ENCODE peak calls at places on chromosomes 1 and 21, in eight cellular contexts. One of them, this sample, is unnamed.

GRCh38 chr1:7228252-7228961 is 443.2 kb downstream of the CAMTA1 start:
- DNase-seq in body of pancreas: no peak
- DNase-seq in cardiac muscle cell: no peak
- DNase-seq in astrocyte of the spinal cord: no peak
- DNase-seq in A673: no peak
- DNase-seq in bronchial epithelial cell: no peak
- DNase-seq in MM.1S: no peak
- DNase-seq in lower lobe of right lung: no peak
- DNase-seq in this sample: no peak

GRCh38 chr1:151832318-151832984 is 849 bp upstream of the RORC start:
- DNase-seq in body of pancreas: peak; percentile 99
- DNase-seq in cardiac muscle cell: peak; percentile 74
- DNase-seq in astrocyte of the spinal cord: no peak
- DNase-seq in A673: no peak
- DNase-seq in bronchial epithelial cell: peak; percentile 58
- DNase-seq in MM.1S: no peak
- DNase-seq in lower lobe of right lung: peak; percentile 93
- DNase-seq in this sample: peak; percentile 34

GRCh38 chr1:58575831-58576726 is 973 bp downstream of the TACSTD2 start:
- DNase-seq in body of pancreas: peak; percentile 43
- DNase-seq in cardiac muscle cell: no peak
- DNase-seq in astrocyte of the spinal cord: no peak
- DNase-seq in A673: no peak
- DNase-seq in bronchial epithelial cell: peak; percentile 54
- DNase-seq in MM.1S: no peak
- DNase-seq in lower lobe of right lung: peak; percentile 82
- DNase-seq in this sample: no peak

GRCh38 chr1:29240400-29240837 is 4.1 kb downstream of the PTPRU start:
- DNase-seq in body of pancreas: no peak
- DNase-seq in cardiac muscle cell: peak; percentile 57
- DNase-seq in astrocyte of the spinal cord: no peak
- DNase-seq in A673: no peak
- DNase-seq in bronchial epithelial cell: no peak
- DNase-seq in MM.1S: no peak
- DNase-seq in lower lobe of right lung: no peak
- DNase-seq in this sample: peak; percentile 15

GRCh38 chr21:37863842-37864241 is 52.4 kb downstream of the KCNJ6 start:
- DNase-seq in body of pancreas: peak; percentile 43
- DNase-seq in cardiac muscle cell: peak; percentile 64
- DNase-seq in astrocyte of the spinal cord: peak; percentile 79
- DNase-seq in A673: no peak
- DNase-seq in bronchial epithelial cell: no peak
- DNase-seq in MM.1S: no peak
- DNase-seq in lower lobe of right lung: peak; percentile 51
- DNase-seq in this sample: no peak

GRCh38 chr1:51222809-51223208 is 13.3 kb upstream of the RNF11 start:
- DNase-seq in body of pancreas: no peak
- DNase-seq in cardiac muscle cell: no peak
- DNase-seq in astrocyte of the spinal cord: no peak
- DNase-seq in A673: no peak
- DNase-seq in bronchial epithelial cell: no peak
- DNase-seq in MM.1S: no peak
- DNase-seq in lower lobe of right lung: no peak
- DNase-seq in this sample: no peak

GRCh38 chr1:59678809-59679228 is 135.9 kb upstream of the HOOK1 start:
- DNase-seq in body of pancreas: peak; percentile 47
- DNase-seq in cardiac muscle cell: peak; percentile 96
- DNase-seq in astrocyte of the spinal cord: peak; percentile 98
- DNase-seq in A673: peak; percentile 62
- DNase-seq in bronchial epithelial cell: peak; percentile 84
- DNase-seq in MM.1S: no peak
- DNase-seq in lower lobe of right lung: no peak
- DNase-seq in this sample: no peak

GRCh38 chr1:18069903-18070302 is 37.7 kb upstream of the IGSF21 start:
- DNase-seq in body of pancreas: no peak
- DNase-seq in cardiac muscle cell: no peak
- DNase-seq in astrocyte of the spinal cord: no peak
- DNase-seq in A673: no peak
- DNase-seq in bronchial epithelial cell: no peak
- DNase-seq in MM.1S: no peak
- DNase-seq in lower lobe of right lung: no peak
- DNase-seq in this sample: no peak

GRCh38 chr21:29164330-29164942 is 34.0 kb downstream of the MAP3K7CL start:
- DNase-seq in body of pancreas: peak; percentile 45
- DNase-seq in cardiac muscle cell: peak; percentile 90
- DNase-seq in astrocyte of the spinal cord: peak; percentile 89
- DNase-seq in A673: peak; percentile 88
- DNase-seq in bronchial epithelial cell: peak; percentile 78
- DNase-seq in MM.1S: peak; percentile 45
- DNase-seq in lower lobe of right lung: no peak
- DNase-seq in this sample: no peak

GRCh38 chr1:217627431-217627830 is 3.5 kb downstream of the GPATCH2 start:
- DNase-seq in body of pancreas: no peak
- DNase-seq in cardiac muscle cell: no peak
- DNase-seq in astrocyte of the spinal cord: no peak
- DNase-seq in A673: no peak
- DNase-seq in bronchial epithelial cell: peak; percentile 18
- DNase-seq in MM.1S: no peak
- DNase-seq in lower lobe of right lung: no peak
- DNase-seq in this sample: no peak

GRCh38 chr1:217626321-217626720 is 4.6 kb downstream of the GPATCH2 start:
- DNase-seq in body of pancreas: no peak
- DNase-seq in cardiac muscle cell: no peak
- DNase-seq in astrocyte of the spinal cord: no peak
- DNase-seq in A673: no peak
- DNase-seq in bronchial epithelial cell: peak; percentile 74
- DNase-seq in MM.1S: no peak
- DNase-seq in lower lobe of right lung: no peak
- DNase-seq in this sample: no peak

DNA sequence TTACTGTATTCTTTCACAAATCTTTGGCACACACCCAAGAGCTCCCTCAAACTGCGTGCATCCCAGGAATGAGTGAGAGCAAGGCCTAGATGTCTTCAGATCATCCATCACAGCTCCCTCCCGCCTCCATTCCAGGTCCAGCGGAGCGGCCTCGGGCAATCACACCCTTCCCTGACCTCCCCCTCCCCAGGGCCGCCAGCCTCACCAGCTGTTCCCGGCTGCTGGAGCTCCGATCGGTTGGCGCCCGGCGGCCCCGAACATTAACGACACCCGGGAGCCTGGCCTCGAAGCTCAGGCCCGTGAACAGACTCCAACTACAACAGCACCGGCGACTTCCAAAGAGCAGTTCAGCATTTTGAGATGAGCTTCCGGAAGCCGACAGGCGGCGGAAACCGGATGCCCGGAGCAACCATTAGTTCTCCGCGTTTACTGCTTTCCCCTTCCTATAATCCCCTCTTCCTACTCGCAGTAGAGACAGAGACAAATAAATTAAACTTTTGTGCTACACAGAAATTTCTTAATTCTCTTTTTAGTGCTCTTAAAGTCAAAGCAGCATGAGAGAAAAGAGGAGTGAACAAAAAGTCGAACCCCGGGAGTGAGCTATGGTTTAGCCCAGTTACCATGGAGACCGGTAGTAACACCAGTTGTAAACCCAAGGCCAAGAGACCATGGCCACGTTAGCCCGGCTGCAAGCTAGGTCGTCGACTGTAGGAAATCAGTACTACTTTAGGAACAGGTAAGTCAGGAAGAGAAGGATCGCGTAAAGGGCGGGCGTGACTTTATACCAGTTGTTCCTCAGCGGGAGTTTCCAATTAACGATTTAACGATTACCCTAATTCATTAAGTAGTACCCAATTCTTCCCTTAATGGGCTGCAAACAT is at the start of the genes GPATCH2 and SPATA17:
- DNase-seq in body of pancreas: peak; percentile 87
- DNase-seq in cardiac muscle cell: peak; percentile 94
- DNase-seq in astrocyte of the spinal cord: peak; percentile 93
- DNase-seq in A673: peak; percentile 92
- DNase-seq in bronchial epithelial cell: peak; percentile 80
- DNase-seq in MM.1S: peak; percentile 93
- DNase-seq in lower lobe of right lung: peak; percentile 84
- DNase-seq in this sample: peak; percentile 84
- TF ChIP-seq CTCF in body of pancreas: peak; percentile 72
- TF ChIP-seq CTCF in cardiac muscle cell: peak; percentile 25
- TF ChIP-seq CTCF in astrocyte of the spinal cord: no peak
- TF ChIP-seq CTCF in A673: peak; percentile 38
- TF ChIP-seq CTCF in bronchial epithelial cell: peak; percentile 48
- TF ChIP-seq CTCF in MM.1S: peak; percentile 11
- TF ChIP-seq CTCF in lower lobe of right lung: no peak
- TF ChIP-seq CTCF in this sample: peak; percentile 32

DNA sequence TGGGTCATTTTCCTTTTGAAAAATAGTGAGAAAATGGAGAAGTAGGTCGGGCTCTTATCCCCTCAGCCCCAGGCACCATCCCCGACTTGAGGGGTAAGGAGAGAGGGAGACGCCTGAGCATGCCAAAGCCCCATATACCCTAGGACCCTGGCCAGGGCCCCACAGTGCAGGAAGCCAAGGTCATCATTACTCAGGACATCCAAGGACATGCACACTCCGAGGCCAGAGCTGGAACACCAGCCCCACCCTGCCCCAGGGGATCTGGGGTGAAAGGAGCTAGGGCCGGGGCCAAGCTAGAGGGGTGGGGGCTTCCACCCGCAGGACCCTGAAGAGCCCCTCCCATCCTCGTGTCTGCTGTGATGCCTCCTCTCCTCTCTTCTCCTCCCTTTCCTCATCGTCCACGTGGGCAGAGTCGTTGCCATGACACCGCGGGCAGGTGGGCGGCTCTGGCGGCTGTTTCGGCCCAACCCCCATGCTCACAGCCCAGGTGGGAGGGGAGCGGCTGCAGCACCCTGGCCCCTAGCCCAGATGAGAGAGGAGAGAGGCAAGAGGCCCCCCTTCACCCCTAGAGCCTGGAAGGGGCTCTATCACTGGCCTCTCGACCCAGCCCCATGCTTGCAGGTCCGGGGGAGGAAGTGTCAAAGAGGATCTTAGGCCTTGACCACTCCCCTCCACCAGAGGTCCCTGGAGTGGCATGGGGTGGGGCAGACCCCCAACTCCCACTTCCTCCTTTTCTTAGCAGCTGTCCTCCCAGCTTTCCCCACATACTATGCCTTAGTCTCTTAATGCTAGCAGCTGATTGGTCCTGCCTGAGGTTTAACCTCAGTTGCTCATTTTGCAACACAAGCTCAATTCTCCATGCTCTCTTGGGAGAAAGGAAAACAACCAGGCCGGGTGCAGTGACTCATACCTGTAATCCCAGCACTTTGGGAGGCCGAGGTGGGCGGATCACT is 10.6 kb downstream of the DLGAP3 start:
- DNase-seq in body of pancreas: no peak
- DNase-seq in cardiac muscle cell: no peak
- DNase-seq in astrocyte of the spinal cord: no peak
- DNase-seq in A673: no peak
- DNase-seq in bronchial epithelial cell: no peak
- DNase-seq in MM.1S: no peak
- DNase-seq in lower lobe of right lung: peak; percentile 64
- DNase-seq in this sample: peak; percentile 44
- TF ChIP-seq CTCF in body of pancreas: no peak
- TF ChIP-seq CTCF in cardiac muscle cell: no peak
- TF ChIP-seq CTCF in astrocyte of the spinal cord: no peak
- TF ChIP-seq CTCF in A673: no peak
- TF ChIP-seq CTCF in bronchial epithelial cell: no peak
- TF ChIP-seq CTCF in MM.1S: no peak
- TF ChIP-seq CTCF in lower lobe of right lung: no peak
- TF ChIP-seq CTCF in this sample: peak; percentile 15

GRCh38 chr1:70061229-70061628 is 144.2 kb downstream of the LRRC40 start:
- DNase-seq in body of pancreas: no peak
- DNase-seq in cardiac muscle cell: no peak
- DNase-seq in astrocyte of the spinal cord: no peak
- DNase-seq in A673: no peak
- DNase-seq in bronchial epithelial cell: no peak
- DNase-seq in MM.1S: no peak
- DNase-seq in lower lobe of right lung: no peak
- DNase-seq in this sample: no peak

GRCh38 chr1:70066711-70067110 is 138.7 kb downstream of the LRRC40 start:
- DNase-seq in body of pancreas: no peak
- DNase-seq in cardiac muscle cell: no peak
- DNase-seq in astrocyte of the spinal cord: no peak
- DNase-seq in A673: no peak
- DNase-seq in bronchial epithelial cell: no peak
- DNase-seq in MM.1S: no peak
- DNase-seq in lower lobe of right lung: no peak
- DNase-seq in this sample: no peak

DNA sequence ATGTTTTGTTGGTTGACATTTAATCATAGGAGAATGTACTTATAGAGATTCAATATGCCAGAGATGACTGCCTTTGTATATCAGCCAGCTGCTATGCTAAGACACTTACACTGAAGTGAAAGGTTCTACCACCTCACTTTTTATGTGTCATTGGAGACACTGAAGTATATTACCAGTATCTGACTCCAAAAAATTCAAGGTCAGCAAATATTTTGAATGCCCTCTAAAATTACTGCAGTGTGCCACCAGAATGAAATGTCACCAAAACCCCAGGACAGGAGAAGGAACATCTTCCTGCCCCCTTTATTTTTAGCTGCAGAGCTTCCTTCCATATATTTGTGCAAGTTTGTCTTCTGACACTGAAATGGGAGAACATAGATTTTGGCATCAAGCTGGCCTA is 141.5 kb downstream of the LRRC40 start:
- DNase-seq in body of pancreas: no peak
- DNase-seq in cardiac muscle cell: no peak
- DNase-seq in astrocyte of the spinal cord: no peak
- DNase-seq in A673: no peak
- DNase-seq in bronchial epithelial cell: no peak
- DNase-seq in MM.1S: no peak
- DNase-seq in lower lobe of right lung: no peak
- DNase-seq in this sample: no peak
- TF ChIP-seq CTCF in body of pancreas: no peak
- TF ChIP-seq CTCF in cardiac muscle cell: no peak
- TF ChIP-seq CTCF in astrocyte of the spinal cord: no peak
- TF ChIP-seq CTCF in A673: no peak
- TF ChIP-seq CTCF in bronchial epithelial cell: no peak
- TF ChIP-seq CTCF in MM.1S: no peak
- TF ChIP-seq CTCF in lower lobe of right lung: no peak
- TF ChIP-seq CTCF in this sample: no peak

DNA sequence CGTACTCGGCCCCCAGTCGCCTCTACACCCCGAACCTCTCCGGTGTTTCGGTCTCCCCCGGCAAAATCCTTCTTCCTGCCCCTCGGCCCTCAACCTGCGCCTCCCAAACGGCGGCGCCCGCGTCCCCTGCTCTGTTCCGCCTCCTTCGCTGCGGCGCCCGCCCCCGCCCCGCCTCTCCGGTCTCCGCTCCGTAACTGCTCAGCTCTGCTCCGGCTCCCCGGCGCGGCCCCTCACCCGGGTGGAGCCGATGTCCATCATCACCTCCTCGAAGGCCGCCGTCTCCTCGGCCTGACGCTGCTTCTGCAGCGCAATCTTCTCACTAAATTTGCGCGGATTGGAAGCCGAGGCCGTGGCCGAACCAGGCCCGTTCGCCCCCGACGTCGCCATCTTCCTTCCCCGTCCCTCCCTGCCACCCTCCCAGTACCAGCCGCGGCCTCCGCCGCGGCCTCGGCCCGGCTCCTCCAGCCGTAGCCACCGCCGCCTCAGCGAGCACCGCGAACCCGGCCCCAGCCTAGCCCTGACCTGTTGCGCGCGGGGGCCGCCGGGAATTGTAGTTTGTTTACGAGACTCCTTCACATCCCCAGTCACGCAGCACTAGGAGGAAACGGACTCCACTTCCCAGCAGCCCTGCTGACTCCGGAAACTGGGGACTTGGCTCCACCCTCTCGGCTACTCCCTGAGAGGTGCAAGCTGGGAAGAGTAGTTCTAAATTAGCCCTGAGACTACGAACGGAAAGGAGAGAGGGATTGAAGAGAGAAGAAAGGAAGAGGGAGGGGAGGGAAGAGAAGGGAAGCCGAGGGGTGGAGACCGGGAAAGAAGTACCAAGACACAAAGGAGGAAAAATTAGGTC is at the start of gene CRTC2:
- DNase-seq in body of pancreas: peak; percentile 99
- DNase-seq in cardiac muscle cell: peak; percentile 99
- DNase-seq in astrocyte of the spinal cord: peak; percentile 97
- DNase-seq in A673: peak; percentile 100
- DNase-seq in bronchial epithelial cell: peak; percentile 96
- DNase-seq in MM.1S: peak; percentile 100
- DNase-seq in lower lobe of right lung: peak; percentile 100
- DNase-seq in this sample: peak; percentile 99
- TF ChIP-seq CTCF in body of pancreas: no peak
- TF ChIP-seq CTCF in cardiac muscle cell: no peak
- TF ChIP-seq CTCF in astrocyte of the spinal cord: no peak
- TF ChIP-seq CTCF in A673: no peak
- TF ChIP-seq CTCF in bronchial epithelial cell: peak; percentile 3
- TF ChIP-seq CTCF in MM.1S: peak; percentile 14
- TF ChIP-seq CTCF in lower lobe of right lung: no peak
- TF ChIP-seq CTCF in this sample: no peak